ENCODE peak calls at places on chromosomes 6 and 20, in ten cellular contexts. One of them, this sample, is unnamed.

GRCh38 chr6:35185971-35186370 is 27.8 kb upstream of the SCUBE3 start:
- DNase-seq in NCI-H2227 treated with DMSO at 0.1 percent for 48 hours: no peak
- DNase-seq in HCT116: no peak
- DNase-seq in WTC11: no peak
- DNase-seq in RWPE1: no peak
- DNase-seq in naive B cell: no peak
- DNase-seq in OCI-M1: no peak
- DNase-seq in stomach: no peak
- DNase-seq in RKO: no peak
- DNase-seq in nephron progenitor cell: no peak
- DNase-seq in this sample: no peak

GRCh38 chr6:53543341-53544010 is 1.4 kb downstream of the GCLC start:
- DNase-seq in HCT116: no peak
- DNase-seq in RWPE1: no peak
- DNase-seq in stomach: no peak
- DNase-seq in NCI-H2227 treated with DMSO at 0.1 percent for 48 hours: no peak
- DNase-seq in naive B cell: no peak
- DNase-seq in nephron progenitor cell: no peak
- DNase-seq in WTC11: no peak
- DNase-seq in RKO: peak
- DNase-seq in OCI-M1: peak
- DNase-seq in this sample: no peak

GRCh38 chr6:37680668-37681067 is 17.0 kb downstream of the MDGA1 start:
- DNase-seq in naive B cell: no peak
- DNase-seq in HCT116: no peak
- DNase-seq in RKO: no peak
- DNase-seq in nephron progenitor cell: no peak
- DNase-seq in NCI-H2227 treated with DMSO at 0.1 percent for 48 hours: no peak
- DNase-seq in stomach: no peak
- DNase-seq in WTC11: no peak
- DNase-seq in OCI-M1: no peak
- DNase-seq in RWPE1: no peak
- DNase-seq in this sample: no peak

GRCh38 chr6:69337301-69337700 is 459.5 kb downstream of the LMBRD1 start:
- DNase-seq in HCT116: no peak
- DNase-seq in OCI-M1: no peak
- DNase-seq in nephron progenitor cell: no peak
- DNase-seq in RWPE1: no peak
- DNase-seq in RKO: no peak
- DNase-seq in WTC11: no peak
- DNase-seq in naive B cell: no peak
- DNase-seq in NCI-H2227 treated with DMSO at 0.1 percent for 48 hours: no peak
- DNase-seq in stomach: no peak
- DNase-seq in this sample: no peak

GRCh38 chr20:37886851-37887297 is 16.1 kb upstream of the VSTM2L start:
- DNase-seq in NCI-H2227 treated with DMSO at 0.1 percent for 48 hours: no peak
- DNase-seq in RWPE1: no peak
- DNase-seq in RKO: no peak
- DNase-seq in WTC11: no peak
- DNase-seq in stomach: peak
- DNase-seq in naive B cell: no peak
- DNase-seq in HCT116: no peak
- DNase-seq in OCI-M1: peak
- DNase-seq in nephron progenitor cell: no peak
- DNase-seq in this sample: no peak

GRCh38 chr6:135299256-135299655 is 118.1 kb downstream of the MYB start:
- DNase-seq in WTC11: no peak
- DNase-seq in nephron progenitor cell: no peak
- DNase-seq in OCI-M1: peak
- DNase-seq in stomach: no peak
- DNase-seq in RWPE1: no peak
- DNase-seq in RKO: no peak
- DNase-seq in HCT116: no peak
- DNase-seq in naive B cell: no peak
- DNase-seq in NCI-H2227 treated with DMSO at 0.1 percent for 48 hours: no peak
- DNase-seq in this sample: no peak

GRCh38 chr6:75824160-75824559 is 75.1 kb downstream of the MYO6 start:
- DNase-seq in nephron progenitor cell: no peak
- DNase-seq in WTC11: no peak
- DNase-seq in RKO: no peak
- DNase-seq in OCI-M1: no peak
- DNase-seq in RWPE1: no peak
- DNase-seq in stomach: no peak
- DNase-seq in HCT116: no peak
- DNase-seq in NCI-H2227 treated with DMSO at 0.1 percent for 48 hours: no peak
- DNase-seq in naive B cell: no peak
- DNase-seq in this sample: no peak

GRCh38 chr20:58691773-58692578 is 624 bp upstream of the NPEPL1 start:
- DNase-seq in nephron progenitor cell: no peak
- DNase-seq in HCT116: no peak
- DNase-seq in stomach: peak
- DNase-seq in naive B cell: no peak
- DNase-seq in OCI-M1: no peak
- DNase-seq in RKO: no peak
- DNase-seq in WTC11: no peak
- DNase-seq in RWPE1: no peak
- DNase-seq in NCI-H2227 treated with DMSO at 0.1 percent for 48 hours: no peak
- DNase-seq in this sample: peak

GRCh38 chr6:71080793-71081192 is 123.9 kb upstream of the B3GAT2 start:
- DNase-seq in RKO: peak
- DNase-seq in nephron progenitor cell: no peak
- DNase-seq in OCI-M1: no peak
- DNase-seq in naive B cell: no peak
- DNase-seq in WTC11: no peak
- DNase-seq in stomach: no peak
- DNase-seq in HCT116: no peak
- DNase-seq in NCI-H2227 treated with DMSO at 0.1 percent for 48 hours: no peak
- DNase-seq in RWPE1: no peak
- DNase-seq in this sample: no peak